ENCODE peak calls at places on chromosomes 7 and 10, in ten cellular contexts. One of them, this sample, is unnamed.

GRCh38 chr10:14557573-14557972 is 217.1 kb downstream of the FAM107B start:
- DNase-seq in NCI-H446: no peak
- DNase-seq in amniotic epithelial cell: no peak
- DNase-seq in stimulated activated naive CD8-positive, alpha-beta T cell treated with anti-CD3 and anti-CD28 coated beads, Interleukin-15, Interleukin-2, amounts not matched to agents 100 U/mL and 50 U/mL, for 24 hours: no peak
- DNase-seq in skeletal muscle cell: no peak
- DNase-seq in neural progenitor cell: no peak
- DNase-seq in stimulated activated CD4-positive, alpha-beta T cell treated with anti-CD3 and anti-CD28 coated beads, Interleukin-4, amount 100 ng/mL, for 48 hours: no peak
- DNase-seq in GM18507: no peak
- DNase-seq in amygdala: no peak
- DNase-seq in T-helper 2 cell: no peak
- DNase-seq in this sample: no peak

GRCh38 chr10:67925449-67926005 is 41.1 kb downstream of the SIRT1 start:
- DNase-seq in NCI-H446: no peak
- DNase-seq in amniotic epithelial cell: peak
- DNase-seq in stimulated activated naive CD8-positive, alpha-beta T cell treated with anti-CD3 and anti-CD28 coated beads, Interleukin-15, Interleukin-2, amounts not matched to agents 100 U/mL and 50 U/mL, for 24 hours: no peak
- DNase-seq in skeletal muscle cell: peak
- DNase-seq in neural progenitor cell: no peak
- DNase-seq in stimulated activated CD4-positive, alpha-beta T cell treated with anti-CD3 and anti-CD28 coated beads, Interleukin-4, amount 100 ng/mL, for 48 hours: no peak
- DNase-seq in GM18507: no peak
- DNase-seq in amygdala: no peak
- DNase-seq in T-helper 2 cell: no peak
- DNase-seq in this sample: no peak

GRCh38 chr7:106167439-106168136 is 55.5 kb upstream of the SYPL1 start:
- DNase-seq in NCI-H446: no peak
- DNase-seq in amniotic epithelial cell: peak
- DNase-seq in stimulated activated naive CD8-positive, alpha-beta T cell treated with anti-CD3 and anti-CD28 coated beads, Interleukin-15, Interleukin-2, amounts not matched to agents 100 U/mL and 50 U/mL, for 24 hours: no peak
- DNase-seq in skeletal muscle cell: no peak
- DNase-seq in neural progenitor cell: no peak
- DNase-seq in stimulated activated CD4-positive, alpha-beta T cell treated with anti-CD3 and anti-CD28 coated beads, Interleukin-4, amount 100 ng/mL, for 48 hours: no peak
- DNase-seq in GM18507: no peak
- DNase-seq in amygdala: no peak
- DNase-seq in T-helper 2 cell: no peak
- DNase-seq in this sample: no peak

GRCh38 chr10:87623191-87623590 is 36.5 kb upstream of the PAPSS2 start:
- DNase-seq in NCI-H446: no peak
- DNase-seq in amniotic epithelial cell: no peak
- DNase-seq in stimulated activated naive CD8-positive, alpha-beta T cell treated with anti-CD3 and anti-CD28 coated beads, Interleukin-15, Interleukin-2, amounts not matched to agents 100 U/mL and 50 U/mL, for 24 hours: no peak
- DNase-seq in skeletal muscle cell: no peak
- DNase-seq in neural progenitor cell: no peak
- DNase-seq in stimulated activated CD4-positive, alpha-beta T cell treated with anti-CD3 and anti-CD28 coated beads, Interleukin-4, amount 100 ng/mL, for 48 hours: no peak
- DNase-seq in GM18507: no peak
- DNase-seq in amygdala: no peak
- DNase-seq in T-helper 2 cell: no peak
- DNase-seq in this sample: no peak

GRCh38 chr7:129797224-129797789 is 155.5 kb downstream of the UBE2H start:
- DNase-seq in NCI-H446: no peak
- DNase-seq in amniotic epithelial cell: no peak
- DNase-seq in stimulated activated naive CD8-positive, alpha-beta T cell treated with anti-CD3 and anti-CD28 coated beads, Interleukin-15, Interleukin-2, amounts not matched to agents 100 U/mL and 50 U/mL, for 24 hours: no peak
- DNase-seq in skeletal muscle cell: no peak
- DNase-seq in neural progenitor cell: no peak
- DNase-seq in stimulated activated CD4-positive, alpha-beta T cell treated with anti-CD3 and anti-CD28 coated beads, Interleukin-4, amount 100 ng/mL, for 48 hours: no peak
- DNase-seq in GM18507: no peak
- DNase-seq in amygdala: no peak
- DNase-seq in T-helper 2 cell: no peak
- DNase-seq in this sample: peak

GRCh38 chr10:101896466-101896865 is 52.9 kb upstream of the KCNIP2 start:
- DNase-seq in NCI-H446: no peak
- DNase-seq in amniotic epithelial cell: peak
- DNase-seq in stimulated activated naive CD8-positive, alpha-beta T cell treated with anti-CD3 and anti-CD28 coated beads, Interleukin-15, Interleukin-2, amounts not matched to agents 100 U/mL and 50 U/mL, for 24 hours: no peak
- DNase-seq in skeletal muscle cell: no peak
- DNase-seq in neural progenitor cell: no peak
- DNase-seq in stimulated activated CD4-positive, alpha-beta T cell treated with anti-CD3 and anti-CD28 coated beads, Interleukin-4, amount 100 ng/mL, for 48 hours: no peak
- DNase-seq in GM18507: no peak
- DNase-seq in amygdala: no peak
- DNase-seq in T-helper 2 cell: no peak
- DNase-seq in this sample: no peak

GRCh38 chr7:150336746-150337145 is 4.7 kb downstream of the RARRES2 start:
- DNase-seq in NCI-H446: no peak
- DNase-seq in amniotic epithelial cell: no peak
- DNase-seq in stimulated activated naive CD8-positive, alpha-beta T cell treated with anti-CD3 and anti-CD28 coated beads, Interleukin-15, Interleukin-2, amounts not matched to agents 100 U/mL and 50 U/mL, for 24 hours: no peak
- DNase-seq in skeletal muscle cell: no peak
- DNase-seq in neural progenitor cell: no peak
- DNase-seq in stimulated activated CD4-positive, alpha-beta T cell treated with anti-CD3 and anti-CD28 coated beads, Interleukin-4, amount 100 ng/mL, for 48 hours: no peak
- DNase-seq in GM18507: no peak
- DNase-seq in amygdala: no peak
- DNase-seq in T-helper 2 cell: no peak
- DNase-seq in this sample: no peak

GRCh38 chr10:28387141-28387540 is 84.3 kb upstream of the MPP7 start:
- DNase-seq in NCI-H446: no peak
- DNase-seq in amniotic epithelial cell: no peak
- DNase-seq in stimulated activated naive CD8-positive, alpha-beta T cell treated with anti-CD3 and anti-CD28 coated beads, Interleukin-15, Interleukin-2, amounts not matched to agents 100 U/mL and 50 U/mL, for 24 hours: no peak
- DNase-seq in skeletal muscle cell: no peak
- DNase-seq in neural progenitor cell: no peak
- DNase-seq in stimulated activated CD4-positive, alpha-beta T cell treated with anti-CD3 and anti-CD28 coated beads, Interleukin-4, amount 100 ng/mL, for 48 hours: no peak
- DNase-seq in GM18507: no peak
- DNase-seq in amygdala: no peak
- DNase-seq in T-helper 2 cell: no peak
- DNase-seq in this sample: no peak